ENCODE peak calls at places on chromosome 17, in five cellular contexts. F is GM12891, B is sigmoid colon, V is suprapubic skin, E is GM12878. N is an unnamed sample.

GRCh38 chr17:17837380-17837821 is 615 bp upstream of the SREBF1 start:
- DNase-seq in F (no peak), B (peak), V (no peak), E (no peak), N (peak)

GRCh38 chr17:72254808-72255449 is 134.1 kb downstream of the SOX9 start:
- DNase-seq in F (no peak), B (no peak), V (no peak), E (no peak), N (no peak)

GRCh38 chr17:61997649-61998048 is 67.4 kb downstream of the MED13 start:
- DNase-seq in F (no peak), B (no peak), V (no peak), E (no peak), N (no peak)

GRCh38 chr17:57557793-57558681 is 187.1 kb downstream of the CCDC182 start:
- DNase-seq in F (no peak), B (no peak), V (no peak), E (no peak), N (no peak)

GRCh38 chr17:39171933-39172332 is 6.0 kb upstream of the ARL5C start:
- DNase-seq in F (no peak), B (no peak), V (no peak), E (no peak), N (no peak)

GRCh38 chr17:74637912-74638311 is 14.4 kb upstream of the CD300E start:
- DNase-seq in F (no peak), B (no peak), V (no peak), E (no peak), N (no peak)

GRCh38 chr17:64022631-64023063 is 2.2 kb upstream of the ICAM2 start:
- DNase-seq in F (no peak), B (peak), V (no peak), E (no peak), N (no peak)

GRCh38 chr17:70190959-70191805 is 21.9 kb downstream of the KCNJ2 start:
- DNase-seq in F (no peak), B (no peak), V (no peak), E (no peak), N (no peak)

GRCh38 chr17:8119575-8120519 is 1.5 kb upstream of the ALOXE3 start:
- DNase-seq in F (no peak), B (peak), V (no peak), E (peak), N (peak)

GRCh38 chr17:2058521-2059124 is 3.7 kb downstream of the HIC1 start:
- DNase-seq in F (peak), B (peak), V (peak), E (no peak), N (peak)
- TF ChIP-seq POLR2AphosphoS5 in F (peak), B (no peak), V (no peak), E (peak), N (no peak)

GRCh38 chr17:13036776-13037175 is 18.9 kb upstream of the ELAC2 start:
- DNase-seq in F (no peak), B (no peak), V (no peak), E (no peak), N (no peak)
- TF ChIP-seq POLR2A in F (no peak), B (no peak), V (no peak), E (no peak), N (no peak)

GRCh38 chr17:2232244-2232638 is 71.3 kb downstream of the SMG6 start:
- DNase-seq in F (no peak), B (no peak), V (no peak), E (no peak), N (no peak)
- TF ChIP-seq POLR2AphosphoS5 in F (no peak), B (no peak), V (no peak), E (no peak), N (peak)

GRCh38 chr17:1467898-1468492 is 12.0 kb upstream of the CRK start:
- DNase-seq in F (no peak), B (peak), V (no peak), E (no peak), N (peak)
- TF ChIP-seq POLR2A in F (no peak), B (no peak), V (no peak), E (no peak), N (peak)

GRCh38 chr17:2406903-2407790 is 6.3 kb upstream of the MNT start:
- DNase-seq in F (no peak), B (peak), V (peak), E (no peak), N (no peak)
- TF ChIP-seq POLR2AphosphoS5 in F (no peak), B (no peak), V (no peak), E (no peak), N (no peak)

GRCh38 chr17:81927653-81928496 is at the start of gene MAFG:
- DNase-seq in F (peak), B (peak), V (peak), E (peak), N (peak)
- TF ChIP-seq POLR2A in F (no peak), B (no peak), V (no peak), E (no peak), N (peak)

GRCh38 chr17:48718162-48718780 is 4.0 kb downstream of the PRAC1 start:
- DNase-seq in F (no peak), B (peak), V (peak), E (no peak), N (no peak)

GRCh38 chr17:48720263-48721008 is 1.9 kb downstream of the PRAC1 start:
- DNase-seq in F (no peak), B (peak), V (no peak), E (no peak), N (no peak)

GRCh38 chr17:48719642-48720262 is 2.6 kb downstream of the PRAC1 start:
- DNase-seq in F (no peak), B (peak), V (peak), E (no peak), N (peak)

GRCh38 chr17:48717367-48718161 is 4.8 kb downstream of the PRAC1 start:
- DNase-seq in F (no peak), B (peak), V (peak), E (no peak), N (no peak)

GRCh38 chr17:48718781-48719641 is 3.3 kb downstream of the PRAC1 start:
- DNase-seq in F (no peak), B (peak), V (peak), E (no peak), N (peak)
- TF ChIP-seq POLR2AphosphoS5 in F (no peak), B (no peak), V (no peak), E (no peak), N (no peak)